ENCODE peak calls at places on chromosomes 4 and X, in four cellular contexts. O, D, F and T are unnamed samples.

GRCh38 chrX:111504941-111505340 is 6.5 kb upstream of the SERTM2 start:
- DNase-seq in O (no peak), D (no peak), F (no peak), T (no peak)

GRCh38 chrX:24391362-24391761 is 30.9 kb downstream of the SUPT20HL1 start:
- DNase-seq in D (no peak), F (no peak), O (no peak), T (no peak)

GRCh38 chr4:137307806-137308205 is 224.5 kb downstream of the PCDH18 start:
- DNase-seq in D (peak), F (no peak), O (peak), T (no peak)

GRCh38 chr4:188780686-188781085 is 641.4 kb downstream of the TRIML1 start:
- DNase-seq in O (no peak), F (no peak), D (no peak), T (no peak)

GRCh38 chrX:37454537-37455285 is 105.5 kb downstream of the PRRG1 start:
- DNase-seq in F (no peak), D (no peak), O (peak), T (no peak)

GRCh38 chr4:8340721-8341680 is 71.4 kb downstream of the HTRA3 start:
- DNase-seq in F (peak), D (peak), O (no peak), T (no peak)

GRCh38 chr4:145297556-145297955 is 117.2 kb upstream of the OTUD4 start:
- DNase-seq in D (no peak), O (no peak), F (no peak), T (no peak)

GRCh38 chr4:100106982-100107381 is 83.3 kb downstream of the DDIT4L start:
- DNase-seq in O (no peak), D (no peak), F (no peak), T (no peak)

GRCh38 chr4:86218721-86219481 is 141.0 kb downstream of the MAPK10 start:
- DNase-seq in F (no peak), D (no peak), O (no peak), T (no peak)

GRCh38 chr4:144809056-144809640 is 163.2 kb downstream of the HHIP start:
- DNase-seq in O (no peak), F (no peak), D (no peak), T (no peak)

GRCh38 chrX:30888526-30889146 is 418 bp downstream of the TAB3 start:
- DNase-seq in F (peak), D (peak), O (no peak), T (no peak)

GRCh38 chrX:135740683-135741149 is 27.3 kb downstream of the CT45A3 start:
- DNase-seq in F (peak), O (no peak), D (peak), T (peak)

GRCh38 chr4:98341309-98341708 is 80.1 kb downstream of the RAP1GDS1 start:
- DNase-seq in O (peak), F (peak), D (no peak), T (no peak)

GRCh38 chr4:119735136-119735770 is 106.6 kb upstream of the PDE5A start:
- DNase-seq in F (no peak), D (no peak), O (peak), T (no peak)

GRCh38 chr4:114052227-114052626 is 72.8 kb upstream of the ARSJ start:
- DNase-seq in F (no peak), D (no peak), O (no peak), T (no peak)

GRCh38 chr4:175373031-175373430 is 439.0 kb downstream of the GPM6A start:
- DNase-seq in F (no peak), D (no peak), O (no peak), T (no peak)

GRCh38 chr4:40681600-40682297 is 52.1 kb upstream of the RBM47 start:
- DNase-seq in D (no peak), O (no peak), F (peak), T (no peak)

GRCh38 chrX:44344687-44345086 is 1.2 kb upstream of the EFHC2 start:
- DNase-seq in D (no peak), O (no peak), F (no peak), T (no peak)

GRCh38 chr4:151660676-151661075 is 100.1 kb downstream of the GATB start:
- DNase-seq in O (no peak), F (no peak), D (no peak), T (no peak)

GRCh38 chr4:15413623-15414019 is 14.2 kb upstream of the C1QTNF7 start:
- DNase-seq in F (no peak), O (no peak), D (no peak), T (no peak)

GRCh38 chrX:154735695-154736393 is 15.0 kb downstream of the GAB3 start:
- DNase-seq in D (peak), F (no peak), O (no peak), T (no peak)

GRCh38 chr4:147950840-147951239 is 219.0 kb downstream of the ARHGAP10 start:
- DNase-seq in D (no peak), F (no peak), O (no peak), T (no peak)

GRCh38 chr4:3193531-3194203 is 55.3 kb upstream of the MSANTD1 start:
- DNase-seq in D (no peak), O (peak), F (peak), T (no peak)

GRCh38 chrX:40700640-40701342 is 34.6 kb downstream of the MED14 start:
- DNase-seq in F (no peak), D (no peak), O (no peak), T (no peak)

GRCh38 chrX:33336783-33337182 is 125.4 kb upstream of the DMD start:
- DNase-seq in O (no peak), F (peak), D (no peak), T (no peak)

GRCh38 chr4:15003891-15004700 is 1.8 kb downstream of the CPEB2 start:
- DNase-seq in F (no peak), D (peak), O (no peak), T (peak)

GRCh38 chr4:41041541-41041940 is 172.8 kb downstream of the APBB2 start:
- DNase-seq in O (no peak), D (no peak), F (no peak), T (no peak)

GRCh38 chr4:53963786-53964185 is 100.6 kb downstream of the CHIC2 start:
- DNase-seq in O (no peak), D (no peak), F (no peak), T (no peak)

GRCh38 chrX:21993265-21993664 is 38.9 kb upstream of the PHEX start:
- DNase-seq in O (no peak), F (no peak), D (peak), T (no peak)

GRCh38 chr4:8040607-8041006 is 100.9 kb upstream of the AFAP1 start:
- DNase-seq in F (no peak), O (no peak), D (no peak), T (no peak)

GRCh38 chr4:169823685-169824084 is 65.9 kb upstream of the HPF1 start:
- DNase-seq in F (no peak), O (peak), D (no peak), T (no peak)

GRCh38 chr4:12889054-12889453 is 595.1 kb downstream of the RAB28 start:
- DNase-seq in O (no peak), D (no peak), F (no peak), T (no peak)

GRCh38 chr4:151792995-151793394 is 32.2 kb upstream of the GATB start:
- DNase-seq in O (no peak), D (no peak), F (no peak), T (no peak)

GRCh38 chrX:123277821-123278220 is 93.7 kb downstream of the GRIA3 start:
- DNase-seq in O (no peak), D (no peak), F (no peak), T (no peak)